ENCODE peak calls at places on chromosomes 1 and 21, in five cellular contexts. E is pancreas, X is left ventricle myocardium inferior, N is right lobe of liver, W is HepG2. S is an unnamed sample.

GRCh38 chr1:228664399-228664914 is 70.8 kb upstream of the RHOU start:
- DNase-seq in W (peak; percentile 68), E (peak; percentile 66), N (peak; percentile 77), X (peak; percentile 67), S (peak; percentile 92)

GRCh38 chr21:44267655-44268142 is 6.0 kb upstream of the DNMT3L start:
- DNase-seq in E (peak; percentile 27), X (no peak), N (peak; percentile 46), W (peak; percentile 35), S (no peak)

GRCh38 chr1:8350914-8351684 is 33.2 kb downstream of the SLC45A1 start:
- DNase-seq in E (peak; percentile 69), W (no peak), X (no peak), N (no peak), S (no peak)

GRCh38 chr1:77504986-77505385 is 177.5 kb downstream of the ZZZ3 start:
- DNase-seq in E (no peak), N (no peak), X (no peak), W (no peak), S (no peak)

GRCh38 chr21:38790961-38791360 is 14.8 kb upstream of the ETS2 start:
- DNase-seq in X (no peak), E (no peak), W (no peak), N (no peak), S (no peak)

GRCh38 chr1:226123591-226124471 is 61.3 kb downstream of the H3-3A start:
- DNase-seq in E (peak; percentile 58), X (no peak), N (no peak), W (no peak), S (peak; percentile 81)

GRCh38 chr1:59595774-59596173 is 219.0 kb upstream of the HOOK1 start:
- DNase-seq in X (no peak), N (no peak), W (no peak), E (no peak), S (no peak)

GRCh38 chr1:193486671-193487229 is 300.3 kb upstream of the B3GALT2 start:
- DNase-seq in N (no peak), W (no peak), E (no peak), X (no peak), S (no peak)

GRCh38 chr21:32141009-32141357 is 137.9 kb downstream of the MIS18A start:
- DNase-seq in N (no peak), W (no peak), E (no peak), X (no peak), S (no peak)

GRCh38 chr21:34093083-34093482 is 19.7 kb downstream of the MRPS6 start:
- DNase-seq in X (no peak), N (no peak), W (no peak), E (no peak), S (no peak)

GRCh38 chr1:68819190-68819829 is 322.4 kb upstream of the DEPDC1 start:
- DNase-seq in E (no peak), N (no peak), X (no peak), W (no peak), S (no peak)

GRCh38 chr1:77977989-77978292 is 931 bp downstream of the FUBP1 start:
- DNase-seq in X (no peak), N (no peak), W (no peak), E (no peak), S (no peak)

GRCh38 chr1:7893529-7894180 is 40.8 kb upstream of the UTS2 start:
- DNase-seq in E (no peak), N (no peak), X (no peak), W (no peak), S (no peak)

GRCh38 chr1:194071200-194071599 is 884.8 kb upstream of the B3GALT2 start:
- DNase-seq in E (no peak), W (no peak), N (no peak), X (no peak), S (no peak)

GRCh38 chr21:29078884-29079765 is 5.7 kb upstream of the CCT8 start:
- DNase-seq in X (no peak), W (no peak), N (no peak), E (no peak), S (peak; percentile 23)

GRCh38 chr1:2082064-2082463 is 31.9 kb downstream of the PRKCZ start:
- DNase-seq in X (no peak), W (no peak), E (peak; percentile 47), N (no peak), S (no peak)

GRCh38 chr1:175599212-175599681 is 144.1 kb downstream of the TNR start:
- DNase-seq in X (no peak), E (no peak), N (no peak), W (no peak), S (no peak)

GRCh38 chr1:201649776-201650607 is 111.1 kb downstream of the NAV1 start:
- DNase-seq in W (no peak), X (peak; percentile 88), N (peak; percentile 66), E (peak; percentile 87), S (peak; percentile 80)

GRCh38 chr1:180927348-180927747 is 14.7 kb downstream of the KIAA1614 start:
- DNase-seq in W (peak; percentile 28), E (peak; percentile 38), X (peak; percentile 56), N (peak; percentile 30), S (no peak)

GRCh38 chr1:100448371-100448770 is 89.6 kb upstream of the GPR88 start:
- DNase-seq in E (no peak), N (no peak), X (no peak), W (no peak), S (peak; percentile 17)

GRCh38 chr21:36816556-36817130 is 117.7 kb downstream of the SIM2 start:
- DNase-seq in X (no peak), E (no peak), N (no peak), W (no peak), S (no peak)

GRCh38 chr1:30034627-30035521 is 688.5 kb downstream of the MATN1 start:
- DNase-seq in N (no peak), W (no peak), X (no peak), E (no peak), S (no peak)

GRCh38 chr1:93878501-93878888 is 511 bp downstream of the DNTTIP2 start:
- DNase-seq in X (peak; percentile 20), E (peak; percentile 61), W (peak; percentile 9), N (peak; percentile 77), S (peak; percentile 68)

GRCh38 chr1:44832068-44832700 is 10.9 kb downstream of the PTCH2 start:
- DNase-seq in E (no peak), N (no peak), X (no peak), W (no peak), S (no peak)

GRCh38 chr1:186977266-186977957 is 148.7 kb downstream of the PLA2G4A start:
- DNase-seq in W (no peak), X (no peak), N (no peak), E (no peak), S (no peak)

GRCh38 chr1:186982116-186982515 is 153.4 kb downstream of the PLA2G4A start:
- DNase-seq in X (no peak), N (no peak), W (no peak), E (no peak), S (peak; percentile 82)

GRCh38 chr1:186980400-186980799 is 151.7 kb downstream of the PLA2G4A start:
- DNase-seq in N (no peak), W (no peak), E (no peak), X (no peak), S (no peak)

GRCh38 chr1:186976700-186977099 is 148.0 kb downstream of the PLA2G4A start:
- DNase-seq in X (no peak), N (no peak), W (no peak), E (no peak), S (no peak)

GRCh38 chr1:186978596-186979556 is 150.1 kb downstream of the PLA2G4A start:
- DNase-seq in W (no peak), E (no peak), N (no peak), X (no peak), S (no peak)
- H3K4me1 ChIP-seq in W (no peaks in the 10 kb centered on the region), E (no peaks in the 10 kb centered on the region), N (no peaks in the 10 kb centered on the region), X (peaks cover 6% of the 10 kb centered on the region), S (no peaks in the 10 kb centered on the region)

GRCh38 chr1:183770816-183771128 is 34.1 kb upstream of the RGL1 start:
- DNase-seq in X (no peak), N (no peak), W (no peak), E (no peak), S (no peak)
- H3K4me1 ChIP-seq in X (no peaks in the 10 kb centered on the region), N (no peaks in the 10 kb centered on the region), W (no peaks in the 10 kb centered on the region), E (no peaks in the 10 kb centered on the region), S (no peaks in the 10 kb centered on the region)

GRCh38 chr1:18192182-18192581 is 84.6 kb downstream of the IGSF21 start:
- DNase-seq in N (no peak), E (no peak), W (no peak), X (no peak), S (no peak)

GRCh38 chr1:18190598-18190997 is 83.0 kb downstream of the IGSF21 start:
- DNase-seq in E (no peak), N (no peak), W (no peak), X (no peak), S (no peak)

GRCh38 chr1:18191868-18192155 is 84.2 kb downstream of the IGSF21 start:
- DNase-seq in N (no peak), E (no peak), X (no peak), W (no peak), S (no peak)

GRCh38 chr1:18192974-18193373 is 85.4 kb downstream of the IGSF21 start:
- DNase-seq in W (no peak), N (no peak), E (no peak), X (no peak), S (no peak)

DNA sequence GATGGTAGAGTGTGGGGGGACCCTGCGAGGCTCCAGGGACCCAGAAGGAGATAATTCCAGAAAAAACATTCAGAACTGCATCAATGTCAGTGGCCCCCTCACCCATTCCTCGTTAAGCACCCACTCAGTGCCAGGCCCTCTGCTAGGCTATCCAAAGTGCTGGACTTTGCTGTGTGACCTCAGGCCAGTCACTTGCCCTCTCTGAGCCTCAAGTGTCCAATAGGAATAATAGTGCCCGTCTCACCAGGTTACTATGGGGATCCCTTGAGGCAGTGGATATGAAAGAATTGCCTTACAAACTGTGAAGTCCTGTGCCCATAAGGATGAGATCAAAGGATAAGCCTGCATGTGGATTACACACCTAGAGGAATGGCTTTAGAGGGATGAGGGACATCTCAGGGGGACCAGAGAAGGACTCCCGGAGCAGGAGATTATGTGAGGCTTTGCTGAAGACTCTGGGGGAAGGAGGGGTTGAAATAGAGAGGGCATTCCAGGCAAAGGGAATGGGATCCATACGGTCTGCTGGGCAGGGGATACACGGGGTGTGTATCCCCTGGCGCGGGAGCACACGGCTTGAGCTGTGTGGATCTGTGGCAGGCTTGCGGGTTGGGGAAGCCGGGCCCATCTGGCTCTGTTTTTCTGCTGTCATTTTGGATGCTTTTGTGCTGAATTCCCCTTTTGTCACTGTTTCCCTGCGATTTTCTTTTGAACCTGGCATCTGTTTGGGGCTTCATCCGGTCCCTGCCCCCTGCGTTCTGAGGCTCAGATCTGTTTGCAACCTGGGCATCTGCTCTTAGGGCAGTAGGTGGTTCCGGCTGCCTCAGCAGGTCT is 83.7 kb downstream of the IGSF21 start:
- DNase-seq in W (no peak), N (no peak), E (no peak), X (no peak), S (no peak)
- H3K4me1 ChIP-seq in W (no peaks in the 10 kb centered on the region), N (no peaks in the 10 kb centered on the region), E (no peaks in the 10 kb centered on the region), X (peaks cover 10% of the 10 kb centered on the region), S (no peaks in the 10 kb centered on the region)

DNA sequence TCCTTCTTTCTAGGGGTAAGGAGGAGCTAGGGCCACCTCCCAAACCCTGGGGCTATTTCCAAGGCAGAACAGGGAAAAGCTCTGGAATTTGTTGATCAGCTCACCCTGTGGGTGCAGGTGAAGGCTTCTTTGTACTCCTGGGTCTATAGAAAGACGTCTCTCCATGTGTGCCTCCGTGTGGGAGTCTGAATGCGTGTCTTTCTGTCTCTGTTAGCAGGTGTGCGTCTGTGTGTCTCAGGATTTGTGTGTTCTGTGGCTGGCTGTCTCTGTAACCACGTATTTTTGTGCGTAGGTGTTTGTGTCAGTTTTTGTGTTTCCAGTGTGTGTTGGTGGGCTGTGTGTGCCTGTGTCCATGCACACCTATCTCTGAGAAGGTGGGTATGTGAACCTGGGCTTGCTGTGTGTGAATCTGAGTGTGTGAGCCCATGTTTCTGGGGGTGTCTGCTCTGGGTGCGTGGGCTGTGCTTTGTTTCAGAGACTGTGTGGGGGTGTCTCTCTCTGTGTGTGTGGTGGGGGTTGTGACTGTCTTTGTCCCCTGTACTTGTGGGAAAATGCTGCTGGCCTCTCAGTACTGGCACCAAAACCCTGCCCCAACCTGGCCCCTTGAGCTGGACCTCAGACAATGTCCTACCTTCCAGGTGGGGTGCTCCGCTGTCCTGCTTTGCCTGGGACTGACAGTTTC is 12.7 kb upstream of the ETV3L start:
- DNase-seq in E (no peak), W (no peak), X (no peak), N (no peak), S (no peak)
- H3K4me1 ChIP-seq in E (no peaks in the 10 kb centered on the region), W (peaks cover 5% of the 10 kb centered on the region), X (no peaks in the 10 kb centered on the region), N (no peaks in the 10 kb centered on the region), S (no peaks in the 10 kb centered on the region)